ENCODE peak calls at places on chromosomes 13 and 19, in eight cellular contexts. H is adipocyte; D is body of pancreas; P is CD4-positive, CD25-positive, alpha-beta regulatory T cell; B is heart left ventricle; M is tibial artery; K is uterus; Q is psoas muscle. F is an unnamed sample.

GRCh38 chr13:109673477-109673876 is 112.9 kb downstream of the IRS2 start:
- DNase-seq in H (peak; percentile 36), D (no peak), P (no peak), B (no peak), M (no peak), K (no peak), Q (no peak), F (no peak)

GRCh38 chr13:109275848-109276247 is 510.5 kb downstream of the IRS2 start:
- DNase-seq in H (no peak), D (no peak), P (no peak), B (no peak), M (no peak), K (no peak), Q (peak; percentile 52), F (peak; percentile 5)

GRCh38 chr19:7870571-7871279 is 3.5 kb downstream of the PRR36 start:
- DNase-seq in H (no peak), D (peak; percentile 66), P (peak; percentile 50), B (peak; percentile 61), M (no peak), K (peak; percentile 49), Q (peak; percentile 72), F (peak; percentile 94)

GRCh38 chr19:30629086-30629485 is 256.9 kb downstream of the ZNF536 start:
- DNase-seq in H (no peak), D (no peak), P (no peak), B (no peak), M (no peak), K (no peak), Q (no peak), F (no peak)

GRCh38 chr13:113534236-113534860 is 43.8 kb upstream of the DCUN1D2 start:
- DNase-seq in H (no peak), D (no peak), P (no peak), B (no peak), M (no peak), K (no peak), Q (no peak), F (no peak)

GRCh38 chr13:48801255-48801654 is 147.5 kb downstream of the CYSLTR2 start:
- DNase-seq in H (peak; percentile 41), D (no peak), P (no peak), B (no peak), M (no peak), K (no peak), Q (no peak), F (no peak)

GRCh38 chr13:110648848-110649421 is 33.6 kb downstream of the NAXD start:
- DNase-seq in H (no peak), D (no peak), P (no peak), B (no peak), M (no peak), K (no peak), Q (peak; percentile 35), F (no peak)

GRCh38 chr19:23474172-23474571 is 78.9 kb upstream of the ZNF91 start:
- DNase-seq in H (no peak), D (no peak), P (no peak), B (no peak), M (no peak), K (no peak), Q (no peak), F (no peak)

GRCh38 chr13:107119989-107120881 is 552.3 kb upstream of the ARGLU1 start:
- DNase-seq in H (no peak), D (no peak), P (no peak), B (no peak), M (no peak), K (no peak), Q (no peak), F (no peak)

GRCh38 chr19:35144600-35145436 is 1.8 kb downstream of the FXYD7 start:
- DNase-seq in H (no peak), D (peak; percentile 66), P (peak; percentile 28), B (no peak), M (no peak), K (no peak), Q (no peak), F (peak; percentile 36)

GRCh38 chr19:55119053-55119452 is 1.6 kb upstream of the PPP1R12C start:
- DNase-seq in H (no peak), D (no peak), P (no peak), B (no peak), M (no peak), K (no peak), Q (no peak), F (no peak)

GRCh38 chr13:32669030-32669646 is 82.9 kb downstream of the PDS5B start:
- DNase-seq in H (peak; percentile 81), D (no peak), P (no peak), B (no peak), M (no peak), K (no peak), Q (no peak), F (peak; percentile 79)

GRCh38 chr19:5988520-5989387 is 10.8 kb upstream of the RANBP3 start:
- DNase-seq in H (no peak), D (no peak), P (no peak), B (no peak), M (no peak), K (no peak), Q (no peak), F (peak; percentile 44)

GRCh38 chr19:7636317-7636690 is 606 bp upstream of the STXBP2 start:
- DNase-seq in H (no peak), D (no peak), P (no peak), B (no peak), M (no peak), K (no peak), Q (no peak), F (no peak)

GRCh38 chr13:47484564-47484963 is 516.5 kb downstream of the SUCLA2 start:
- DNase-seq in H (peak; percentile 50), D (no peak), P (no peak), B (no peak), M (no peak), K (no peak), Q (no peak), F (no peak)

GRCh38 chr19:17021793-17022590 is 4.6 kb downstream of the CPAMD8 start:
- DNase-seq in H (peak; percentile 6), D (no peak), P (no peak), B (no peak), M (peak; percentile 30), K (no peak), Q (no peak), F (no peak)

GRCh38 chr13:30159446-30159839 is 147.9 kb downstream of the KATNAL1 start:
- DNase-seq in H (peak; percentile 22), D (no peak), P (no peak), B (no peak), M (no peak), K (no peak), Q (no peak), F (no peak)

GRCh38 chr19:32896516-32897214 is 27.1 kb upstream of the SLC7A9 start:
- DNase-seq in H (peak; percentile 22), D (no peak), P (no peak), B (no peak), M (no peak), K (no peak), Q (no peak), F (no peak)

DNA sequence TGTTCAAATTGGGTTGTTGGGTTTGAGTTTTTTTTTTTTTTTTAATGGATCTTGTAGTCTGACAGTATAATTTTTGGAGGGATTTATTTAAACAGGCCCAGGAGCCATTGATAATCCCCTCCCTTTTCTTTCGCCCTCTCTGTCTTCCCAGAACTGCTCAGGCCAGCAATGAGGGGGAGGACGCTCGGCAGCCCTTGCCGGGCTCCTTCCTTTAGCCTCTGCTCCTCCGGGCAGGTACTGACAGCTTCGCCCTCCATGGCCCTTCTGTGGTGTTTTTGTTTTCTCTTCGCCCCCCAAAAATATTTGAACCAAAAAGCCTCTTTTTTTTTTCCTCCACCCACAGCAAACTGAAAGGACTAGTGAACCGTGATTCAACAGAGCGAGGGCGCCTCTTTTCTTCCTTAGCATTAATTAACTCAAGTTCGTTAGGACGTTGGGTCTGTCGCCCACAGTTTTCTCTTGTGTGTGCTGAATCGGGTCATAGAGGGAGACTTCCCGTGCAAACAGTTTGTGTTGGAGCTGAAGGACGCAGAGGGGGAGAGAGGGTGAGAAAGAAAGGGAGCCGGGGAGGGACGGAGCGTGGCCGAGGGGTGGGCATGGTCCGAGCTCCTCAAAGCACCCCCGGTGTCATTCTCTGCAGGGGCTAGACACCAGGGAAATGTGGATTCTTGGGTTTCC is 21.5 kb downstream of the NFIX start:
- DNase-seq in H (no peak), D (no peak), P (no peak), B (no peak), M (no peak), K (peak; percentile 25), Q (no peak), F (no peak)
- H3K9me3 ChIP-seq in H (no peaks in the 10 kb centered on the region), D (no peaks in the 10 kb centered on the region), P (no peaks in the 10 kb centered on the region), B (no peaks in the 10 kb centered on the region), M (no peaks in the 10 kb centered on the region), K (no peaks in the 10 kb centered on the region), Q (no peaks in the 10 kb centered on the region), F (no peaks in the 10 kb centered on the region)

GRCh38 chr19:56537442-56537841 is 1.3 kb upstream of the ZFP28 start:
- DNase-seq in H (no peak), D (no peak), P (no peak), B (no peak), M (no peak), K (no peak), Q (no peak), F (no peak)
- H3K9me3 ChIP-seq in H (peaks cover 81% of the 10 kb centered on the region), D (no peaks in the 10 kb centered on the region), P (peaks cover 84% of the 10 kb centered on the region), B (peaks cover 55% of the 10 kb centered on the region), M (peaks cover 66% of the 10 kb centered on the region), K (peaks cover 37% of the 10 kb centered on the region), Q (peaks cover 55% of the 10 kb centered on the region), F (no peaks in the 10 kb centered on the region)

GRCh38 chr13:43203781-43204180 is 180.4 kb downstream of the DNAJC15 start:
- DNase-seq in H (no peak), D (no peak), P (no peak), B (no peak), M (no peak), K (no peak), Q (no peak), F (no peak)

GRCh38 chr13:43206858-43207257 is 183.5 kb downstream of the DNAJC15 start:
- DNase-seq in H (peak; percentile 42), D (no peak), P (no peak), B (no peak), M (no peak), K (no peak), Q (no peak), F (no peak)

GRCh38 chr13:43200736-43201135 is 177.3 kb downstream of the DNAJC15 start:
- DNase-seq in H (no peak), D (no peak), P (no peak), B (no peak), M (no peak), K (no peak), Q (no peak), F (no peak)

GRCh38 chr13:43205421-43205820 is 182.0 kb downstream of the DNAJC15 start:
- DNase-seq in H (no peak), D (no peak), P (no peak), B (no peak), M (no peak), K (no peak), Q (no peak), F (no peak)

GRCh38 chr13:43204591-43204990 is 181.2 kb downstream of the DNAJC15 start:
- DNase-seq in H (no peak), D (no peak), P (no peak), B (no peak), M (no peak), K (no peak), Q (no peak), F (no peak)
- H3K9me3 ChIP-seq in H (peaks cover 16% of the 10 kb centered on the region), D (no peaks in the 10 kb centered on the region), P (no peaks in the 10 kb centered on the region), B (peaks cover 16% of the 10 kb centered on the region), M (peaks cover 6% of the 10 kb centered on the region), K (no peaks in the 10 kb centered on the region), Q (peaks cover 4% of the 10 kb centered on the region), F (no peaks in the 10 kb centered on the region)

DNA sequence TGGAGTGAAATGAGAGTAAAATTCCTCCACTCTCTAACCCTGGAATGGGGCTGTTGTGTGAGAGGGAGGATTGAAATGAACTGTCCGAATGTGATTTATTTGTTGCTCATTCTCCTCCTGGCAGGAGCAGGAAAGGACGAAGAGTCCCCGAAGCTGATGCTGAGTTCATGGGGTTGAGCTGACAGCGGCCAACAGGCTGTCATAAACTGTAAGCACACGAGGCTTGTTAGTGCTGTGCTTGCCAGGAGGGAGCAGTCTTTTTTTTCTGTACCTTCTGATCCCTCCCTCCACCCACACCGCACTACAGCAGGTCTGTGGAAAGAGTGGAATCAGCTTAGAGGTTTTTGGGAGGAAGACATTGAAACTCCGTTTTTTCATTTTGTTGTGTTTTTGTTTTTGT is 33.0 kb upstream of the ZNF331 start:
- DNase-seq in H (no peak), D (no peak), P (no peak), B (no peak), M (peak; percentile 32), K (peak; percentile 77), Q (no peak), F (no peak)
- H3K9me3 ChIP-seq in H (peaks cover 2% of the 10 kb centered on the region), D (no peaks in the 10 kb centered on the region), P (no peaks in the 10 kb centered on the region), B (no peaks in the 10 kb centered on the region), M (no peaks in the 10 kb centered on the region), K (no peaks in the 10 kb centered on the region), Q (no peaks in the 10 kb centered on the region), F (no peaks in the 10 kb centered on the region)

F was measured in OCI-LY7.